ENCODE peak calls at places on chromosomes 4 and X, in seven cellular contexts. One of them, this sample, is unnamed.
A peak's percentile ranks its signal among the peaks of the same experiment; 100 is the strongest.

GRCh38 chr4:91826186-91826585 is 477.6 kb upstream of the GRID2 start:
- DNase-seq in GM23338: no peak
- DNase-seq in PC-3: peak; percentile 92
- DNase-seq in MM.1S: no peak
- DNase-seq in PC-9: peak; percentile 48
- DNase-seq in SK-N-SH: no peak
- DNase-seq in neural progenitor cell: no peak
- DNase-seq in this sample: no peak

GRCh38 chr4:144115519-144115918 is 25.0 kb downstream of the GYPA start:
- DNase-seq in GM23338: no peak
- DNase-seq in PC-3: no peak
- DNase-seq in MM.1S: peak; percentile 39
- DNase-seq in PC-9: no peak
- DNase-seq in SK-N-SH: no peak
- DNase-seq in neural progenitor cell: no peak
- DNase-seq in this sample: no peak

GRCh38 chr4:138561276-138561880 is 319.2 kb upstream of the SLC7A11 start:
- DNase-seq in GM23338: no peak
- DNase-seq in PC-3: no peak
- DNase-seq in MM.1S: no peak
- DNase-seq in PC-9: no peak
- DNase-seq in SK-N-SH: no peak
- DNase-seq in neural progenitor cell: no peak
- DNase-seq in this sample: no peak

GRCh38 chrX:154549766-154550165 is 2.3 kb downstream of the IKBKG start:
- DNase-seq in GM23338: no peak
- DNase-seq in PC-3: peak; percentile 8
- DNase-seq in MM.1S: no peak
- DNase-seq in PC-9: no peak
- DNase-seq in SK-N-SH: no peak
- DNase-seq in neural progenitor cell: no peak
- DNase-seq in this sample: peak; percentile 31

GRCh38 chrX:44343412-44343942 is at the start of gene EFHC2:
- DNase-seq in GM23338: peak; percentile 56
- DNase-seq in PC-3: peak; percentile 24
- DNase-seq in MM.1S: peak; percentile 7
- DNase-seq in PC-9: no peak
- DNase-seq in SK-N-SH: peak; percentile 60
- DNase-seq in neural progenitor cell: peak; percentile 46
- DNase-seq in this sample: peak; percentile 68

GRCh38 chrX:132676561-132677186 is 187.8 kb upstream of the MBNL3 start:
- DNase-seq in GM23338: peak; percentile 36
- DNase-seq in PC-3: peak; percentile 33
- DNase-seq in MM.1S: peak; percentile 30
- DNase-seq in PC-9: no peak
- DNase-seq in SK-N-SH: no peak
- DNase-seq in neural progenitor cell: peak; percentile 31
- DNase-seq in this sample: no peak

GRCh38 chrX:150984164-150984824 is 1.2 kb downstream of the HMGB3 start:
- DNase-seq in GM23338: no peak
- DNase-seq in PC-3: no peak
- DNase-seq in MM.1S: no peak
- DNase-seq in PC-9: no peak
- DNase-seq in SK-N-SH: peak; percentile 71
- DNase-seq in neural progenitor cell: peak; percentile 55
- DNase-seq in this sample: peak; percentile 35

GRCh38 chr4:16259531-16260246 is 33.4 kb upstream of the TAPT1 start:
- DNase-seq in GM23338: no peak
- DNase-seq in PC-3: no peak
- DNase-seq in MM.1S: no peak
- DNase-seq in PC-9: no peak
- DNase-seq in SK-N-SH: no peak
- DNase-seq in neural progenitor cell: no peak
- DNase-seq in this sample: peak; percentile 55

GRCh38 chr4:53043096-53043495 is 181.0 kb downstream of the RASL11B start:
- DNase-seq in GM23338: no peak
- DNase-seq in PC-3: no peak
- DNase-seq in MM.1S: no peak
- DNase-seq in PC-9: no peak
- DNase-seq in SK-N-SH: no peak
- DNase-seq in neural progenitor cell: no peak
- DNase-seq in this sample: no peak

GRCh38 chr4:37890501-37891220 is at the start of gene TBC1D1:
- DNase-seq in GM23338: peak; percentile 37
- DNase-seq in PC-3: peak; percentile 24
- DNase-seq in MM.1S: peak; percentile 57
- DNase-seq in PC-9: no peak
- DNase-seq in SK-N-SH: peak; percentile 69
- DNase-seq in neural progenitor cell: peak; percentile 48
- DNase-seq in this sample: peak; percentile 31

GRCh38 chrX:37846934-37847732 is at the start of gene DYNLT3:
- DNase-seq in GM23338: peak; percentile 79
- DNase-seq in PC-3: peak; percentile 90
- DNase-seq in MM.1S: peak; percentile 81
- DNase-seq in PC-9: no peak
- DNase-seq in SK-N-SH: peak; percentile 50
- DNase-seq in neural progenitor cell: peak; percentile 88
- DNase-seq in this sample: peak; percentile 86

GRCh38 chr4:153589703-153590595 is 94.1 kb upstream of the TLR2 start:
- DNase-seq in GM23338: no peak
- DNase-seq in PC-3: no peak
- DNase-seq in MM.1S: no peak
- DNase-seq in PC-9: no peak
- DNase-seq in SK-N-SH: no peak
- DNase-seq in neural progenitor cell: no peak
- DNase-seq in this sample: no peak
- H3F3A ChIP-seq in GM23338: no peaks in the 10 kb centered on the region
- H3F3A ChIP-seq in PC-3: no peaks in the 10 kb centered on the region
- H3F3A ChIP-seq in MM.1S: no peaks in the 10 kb centered on the region
- H3F3A ChIP-seq in PC-9: no peaks in the 10 kb centered on the region
- H3F3A ChIP-seq in SK-N-SH: peaks cover 3% of the 10 kb centered on the region
- H3F3A ChIP-seq in neural progenitor cell: no peaks in the 10 kb centered on the region
- H3F3A ChIP-seq in this sample: no peaks in the 10 kb centered on the region

DNA sequence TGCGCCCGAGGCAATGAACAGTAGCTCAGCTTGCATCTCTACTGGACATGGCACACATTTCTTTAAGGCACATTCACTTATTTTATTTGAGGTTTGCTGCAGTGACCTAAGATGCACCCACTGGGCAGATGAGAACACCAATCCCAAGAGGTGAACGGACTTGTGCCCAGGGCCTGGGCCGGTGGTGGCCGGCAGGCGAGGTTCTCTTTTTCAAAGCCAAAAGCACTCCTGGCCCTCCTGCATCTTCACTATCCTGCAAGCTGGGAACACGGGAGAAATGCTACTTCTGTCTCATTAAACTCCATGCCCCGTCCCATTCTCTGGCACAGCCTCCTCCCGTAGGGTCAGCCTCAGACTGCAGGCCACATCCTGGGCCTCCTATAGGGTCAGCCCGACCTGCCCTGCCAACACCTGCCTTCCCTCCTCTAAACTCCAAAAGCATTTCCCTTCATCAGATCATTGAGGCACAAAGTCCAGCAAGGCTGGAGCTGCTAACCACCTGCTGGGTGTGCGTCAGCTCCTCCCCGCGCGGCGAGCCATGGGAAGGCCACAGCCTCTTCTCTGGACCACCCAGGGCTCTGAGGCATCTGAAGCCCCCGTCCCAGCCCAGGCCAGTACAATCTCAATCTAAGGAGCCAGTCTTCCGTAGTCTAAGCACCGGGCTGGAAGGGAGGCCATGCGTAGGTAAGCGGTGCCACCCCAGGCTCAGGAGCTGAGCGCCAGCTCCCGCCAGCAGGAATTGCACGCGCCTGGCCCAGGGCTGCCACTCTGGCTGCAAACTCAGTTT is 166.1 kb downstream of the AFAP1 start:
- DNase-seq in GM23338: no peak
- DNase-seq in PC-3: no peak
- DNase-seq in MM.1S: no peak
- DNase-seq in PC-9: no peak
- DNase-seq in SK-N-SH: no peak
- DNase-seq in neural progenitor cell: no peak
- DNase-seq in this sample: no peak
- H3K4me1 ChIP-seq in GM23338: peaks cover 6% of the 10 kb centered on the region
- H3K4me1 ChIP-seq in PC-3: no peaks in the 10 kb centered on the region
- H3K4me1 ChIP-seq in MM.1S: no peaks in the 10 kb centered on the region
- H3K4me1 ChIP-seq in PC-9: no peaks in the 10 kb centered on the region
- H3K4me1 ChIP-seq in SK-N-SH: no peaks in the 10 kb centered on the region
- H3K4me1 ChIP-seq in neural progenitor cell: peaks cover 11% of the 10 kb centered on the region
- H3K4me1 ChIP-seq in this sample: no peaks in the 10 kb centered on the region

GRCh38 chr4:24933684-24934275 is 20.9 kb upstream of the CCDC149 start:
- DNase-seq in GM23338: no peak
- DNase-seq in PC-3: no peak
- DNase-seq in MM.1S: no peak
- DNase-seq in PC-9: no peak
- DNase-seq in SK-N-SH: no peak
- DNase-seq in neural progenitor cell: no peak
- DNase-seq in this sample: no peak

GRCh38 chr4:24927039-24927438 is 14.2 kb upstream of the CCDC149 start:
- DNase-seq in GM23338: no peak
- DNase-seq in PC-3: no peak
- DNase-seq in MM.1S: peak; percentile 38
- DNase-seq in PC-9: no peak
- DNase-seq in SK-N-SH: no peak
- DNase-seq in neural progenitor cell: no peak
- DNase-seq in this sample: no peak

GRCh38 chr4:24928708-24929107 is 15.9 kb upstream of the CCDC149 start:
- DNase-seq in GM23338: no peak
- DNase-seq in PC-3: no peak
- DNase-seq in MM.1S: no peak
- DNase-seq in PC-9: no peak
- DNase-seq in SK-N-SH: no peak
- DNase-seq in neural progenitor cell: no peak
- DNase-seq in this sample: no peak

GRCh38 chr4:24932831-24933230 is 20.0 kb upstream of the CCDC149 start:
- DNase-seq in GM23338: no peak
- DNase-seq in PC-3: no peak
- DNase-seq in MM.1S: no peak
- DNase-seq in PC-9: no peak
- DNase-seq in SK-N-SH: no peak
- DNase-seq in neural progenitor cell: no peak
- DNase-seq in this sample: peak; percentile 48

DNA sequence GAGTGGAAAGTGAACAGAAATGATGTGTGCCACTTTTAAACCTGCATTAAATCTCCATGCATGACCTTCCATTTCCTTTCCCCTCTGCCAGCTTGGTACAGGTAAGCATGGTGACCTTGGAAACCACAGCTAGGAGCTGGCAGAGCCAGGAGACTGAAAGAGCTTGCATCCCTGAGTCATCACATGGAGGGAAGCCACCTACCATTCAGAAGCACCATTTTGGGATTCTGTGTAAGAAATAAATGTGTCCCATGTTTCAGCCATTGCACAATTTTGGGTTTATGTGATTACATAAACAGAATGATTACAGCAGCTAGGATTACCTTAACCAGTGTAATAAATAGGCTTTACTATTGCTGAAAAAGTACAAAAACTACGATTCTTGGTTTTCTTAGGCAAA is 17.3 kb upstream of the CCDC149 start:
- DNase-seq in GM23338: no peak
- DNase-seq in PC-3: peak; percentile 15
- DNase-seq in MM.1S: no peak
- DNase-seq in PC-9: no peak
- DNase-seq in SK-N-SH: no peak
- DNase-seq in neural progenitor cell: no peak
- DNase-seq in this sample: peak; percentile 36
- H4K20me1 ChIP-seq in GM23338: no peaks in the 10 kb centered on the region
- H4K20me1 ChIP-seq in PC-3: no peaks in the 10 kb centered on the region
- H4K20me1 ChIP-seq in MM.1S: no peaks in the 10 kb centered on the region
- H4K20me1 ChIP-seq in PC-9: no peaks in the 10 kb centered on the region
- H4K20me1 ChIP-seq in SK-N-SH: no peaks in the 10 kb centered on the region
- H4K20me1 ChIP-seq in neural progenitor cell: no peaks in the 10 kb centered on the region
- H4K20me1 ChIP-seq in this sample: no peaks in the 10 kb centered on the region

DNA sequence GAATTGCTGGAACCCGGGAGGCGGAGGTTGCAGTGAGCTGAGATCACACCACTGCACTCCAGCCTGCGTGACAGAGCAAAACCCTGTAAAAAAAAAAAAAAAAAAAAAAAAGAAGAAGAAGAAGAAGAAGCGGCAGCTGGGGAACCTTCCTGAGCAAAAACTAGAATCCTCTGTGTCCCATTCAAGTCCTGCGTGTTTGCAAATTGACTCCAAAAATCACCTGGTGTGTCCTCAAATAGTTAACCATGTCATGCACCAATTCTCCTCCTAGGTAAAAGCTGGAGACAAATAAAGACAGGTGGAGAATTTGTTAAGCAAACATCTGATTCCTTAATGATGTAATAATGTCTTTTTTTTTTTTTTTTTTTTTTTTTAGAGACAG is 31.9 kb upstream of the ASMTL start:
- DNase-seq in GM23338: no peak
- DNase-seq in PC-3: no peak
- DNase-seq in MM.1S: no peak
- DNase-seq in PC-9: no peak
- DNase-seq in SK-N-SH: no peak
- DNase-seq in neural progenitor cell: no peak
- DNase-seq in this sample: no peak
- H3F3A ChIP-seq in GM23338: peaks cover 13% of the 10 kb centered on the region
- H3F3A ChIP-seq in PC-3: no peaks in the 10 kb centered on the region
- H3F3A ChIP-seq in MM.1S: peaks cover 16% of the 10 kb centered on the region
- H3F3A ChIP-seq in PC-9: no peaks in the 10 kb centered on the region
- H3F3A ChIP-seq in SK-N-SH: peaks cover 5% of the 10 kb centered on the region
- H3F3A ChIP-seq in neural progenitor cell: peaks cover 4% of the 10 kb centered on the region
- H3F3A ChIP-seq in this sample: no peaks in the 10 kb centered on the region